ENCODE peak calls at places on chromosomes 6 and 20, in six cellular contexts. U is heart left ventricle, I is HFFc6, A is activated B cell treated with CpG ODN at 0.5 μM for 24 hours, Q is Calu3, M is tibial artery. E is an unnamed sample.
A peak's percentile ranks its signal among the peaks of the same experiment; 100 is the strongest.

GRCh38 chr6:100663219-100663863 is 198.6 kb upstream of the SIM1 start:
- DNase-seq in I (peak; percentile 87), M (no peak), Q (peak; percentile 13), U (no peak), A (no peak), E (no peak)

GRCh38 chr6:18598865-18599264 is 211.7 kb downstream of the RNF144B start:
- DNase-seq in Q (no peak), U (no peak), A (no peak), I (no peak), M (no peak), E (no peak)

GRCh38 chr6:90025418-90026089 is 131.3 kb downstream of the GJA10 start:
- DNase-seq in Q (no peak), M (no peak), A (no peak), U (no peak), I (peak; percentile 65), E (no peak)

GRCh38 chr20:24878657-24879056 is 70.4 kb upstream of the CST7 start:
- DNase-seq in I (no peak), U (no peak), M (no peak), Q (no peak), A (no peak), E (no peak)

GRCh38 chr20:10669843-10670446 is 3.9 kb downstream of the JAG1 start:
- DNase-seq in Q (no peak), I (no peak), U (no peak), M (no peak), A (no peak), E (no peak)

GRCh38 chr20:33894798-33895197 is 83.7 kb downstream of the CHMP4B start:
- DNase-seq in I (no peak), Q (no peak), M (no peak), U (no peak), A (no peak), E (no peak)

GRCh38 chr6:135686784-135687301 is 164.7 kb upstream of the PDE7B start:
- DNase-seq in M (no peak), I (no peak), U (no peak), A (no peak), Q (no peak), E (no peak)

GRCh38 chr20:56839791-56840190 is 210.7 kb downstream of the TFAP2C start:
- DNase-seq in U (no peak), A (no peak), M (no peak), I (no peak), Q (no peak), E (no peak)

GRCh38 chr20:44805991-44806729 is 4.2 kb downstream of the RIMS4 start:
- DNase-seq in U (no peak), Q (no peak), A (no peak), I (peak; percentile 20), M (peak; percentile 84), E (no peak)

GRCh38 chr20:15528386-15529111 is 1044.7 kb downstream of the KIF16B start:
- DNase-seq in U (no peak), Q (no peak), A (no peak), M (no peak), I (no peak), E (no peak)

GRCh38 chr6:136773473-136773796 is 18.8 kb downstream of the MAP3K5 start:
- DNase-seq in U (no peak), A (no peak), I (no peak), Q (no peak), M (no peak), E (no peak)

GRCh38 chr20:62776692-62777527 is 19.4 kb upstream of the MRGBP start:
- DNase-seq in Q (peak; percentile 49), U (no peak), A (no peak), I (no peak), M (no peak), E (no peak)

GRCh38 chr6:155100087-155100486 is 105.0 kb downstream of the TIAM2 start:
- DNase-seq in Q (no peak), M (no peak), I (no peak), A (no peak), U (peak; percentile 57), E (no peak)

GRCh38 chr6:1497593-1498105 is 108.3 kb downstream of the FOXF2 start:
- DNase-seq in Q (no peak), I (no peak), U (no peak), A (no peak), M (no peak), E (no peak)

GRCh38 chr6:135976585-135976984 is 125.1 kb downstream of the PDE7B start:
- DNase-seq in M (no peak), Q (no peak), I (no peak), A (no peak), U (no peak), E (no peak)

GRCh38 chr6:90178294-90178678 is 118.4 kb downstream of the BACH2 start:
- DNase-seq in M (no peak), Q (no peak), A (no peak), U (no peak), I (no peak), E (no peak)

GRCh38 chr6:19842030-19842429 is 4.9 kb downstream of the ID4 start:
- DNase-seq in A (no peak), M (no peak), Q (no peak), U (no peak), I (no peak), E (no peak)

GRCh38 chr6:63441266-63441956 is 121.6 kb upstream of the LGSN start:
- DNase-seq in I (no peak), A (no peak), M (no peak), U (no peak), Q (no peak), E (no peak)

GRCh38 chr20:33843854-33844253 is 32.7 kb downstream of the CHMP4B start:
- DNase-seq in U (no peak), A (peak; percentile 22), Q (peak; percentile 53), M (no peak), I (no peak), E (no peak)

GRCh38 chr6:131678401-131678800 is 22.8 kb downstream of the OR2A4 start:
- DNase-seq in M (no peak), U (no peak), I (no peak), A (no peak), Q (no peak), E (no peak)

GRCh38 chr6:27293436-27294152 is 18.5 kb downstream of the POM121L2 start:
- DNase-seq in A (no peak), U (no peak), I (peak; percentile 67), M (no peak), Q (peak; percentile 40), E (no peak)

DNA sequence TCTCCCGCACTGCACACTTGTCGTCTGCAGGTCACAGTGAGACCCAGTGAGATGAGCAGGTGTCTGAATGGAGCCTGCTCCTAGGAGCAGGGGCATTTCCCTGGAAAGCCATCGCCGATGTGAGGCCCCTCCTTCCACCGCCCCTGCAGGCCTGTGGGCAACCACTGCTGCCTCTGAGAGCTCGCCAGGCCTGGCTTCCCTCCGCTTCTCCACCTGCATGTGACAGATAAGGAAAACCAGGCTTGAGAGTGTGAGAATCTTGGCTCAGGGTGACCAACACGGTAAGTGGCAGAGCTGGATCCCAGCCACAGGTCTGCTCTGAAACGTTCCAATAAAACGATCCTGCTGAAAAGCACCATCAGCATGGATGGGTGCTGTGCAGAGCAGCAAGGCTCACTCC is 332.8 kb downstream of the CDH4 start:
- DNase-seq in A (no peak), M (no peak), I (no peak), Q (no peak), U (peak; percentile 38), E (no peak)
- TF ChIP-seq CTCF in A (no peak), M (no peak), I (no peak), Q (no peak), U (no peak), E (no peak)

DNA sequence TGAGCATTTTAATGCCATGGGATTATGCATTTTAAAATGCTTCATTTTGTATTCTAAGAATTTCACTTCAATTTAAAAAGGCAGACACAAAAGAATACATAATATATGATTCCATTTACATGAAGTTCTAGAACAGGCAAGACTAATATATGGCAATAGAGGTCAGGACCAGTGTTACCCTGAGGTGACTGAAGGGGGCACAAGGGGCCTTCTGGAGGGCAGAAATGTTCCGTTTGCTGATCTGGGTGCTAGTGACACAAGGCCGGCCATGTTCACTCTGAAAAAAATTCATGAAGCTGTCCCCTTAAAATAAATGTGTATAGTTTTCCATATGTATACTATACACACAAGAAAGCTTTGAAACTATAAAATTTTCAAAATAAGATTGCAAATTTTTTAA is 28.5 kb downstream of the TASP1 start:
- DNase-seq in U (no peak), M (no peak), I (no peak), A (no peak), Q (peak; percentile 4), E (no peak)
- TF ChIP-seq CTCF in U (no peak), M (no peak), I (peak; percentile 13), A (no peak), Q (no peak), E (peak; percentile 44)

DNA sequence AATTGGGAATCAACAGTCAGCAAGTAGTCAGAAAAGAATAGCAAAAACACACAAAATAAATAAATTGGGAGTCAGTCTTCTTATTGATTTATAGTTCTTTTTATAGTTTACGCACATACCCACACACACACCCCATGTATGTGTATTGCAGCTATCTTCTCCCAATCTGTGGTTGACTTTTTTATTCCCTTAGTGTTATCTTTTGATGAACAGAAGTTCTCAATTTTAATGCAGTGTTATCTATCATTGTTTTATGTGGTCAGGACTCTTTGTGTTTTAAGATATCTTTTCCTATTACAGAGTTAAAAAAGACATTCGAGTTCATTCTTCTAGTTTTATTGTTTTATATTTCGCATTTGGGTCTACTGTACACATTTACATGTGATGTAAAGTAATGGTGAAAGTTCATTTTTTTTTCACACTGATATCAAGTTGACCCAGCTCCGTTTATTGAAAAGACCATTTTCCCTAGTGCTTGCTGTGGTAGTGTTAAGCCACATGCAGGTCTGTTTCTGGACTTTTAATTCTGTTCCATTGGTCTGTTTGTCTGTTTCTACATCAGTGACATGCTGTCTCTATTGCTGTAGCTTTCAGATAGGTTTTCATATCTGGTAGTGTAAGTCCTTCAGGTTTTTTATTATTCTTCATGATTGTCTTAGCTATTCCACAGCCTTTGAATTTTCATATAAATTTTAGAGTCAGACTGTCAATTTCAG is 78.5 kb downstream of the ZFAND3 start:
- DNase-seq in Q (no peak), U (no peak), A (no peak), M (no peak), I (no peak), E (no peak)
- TF ChIP-seq CTCF in Q (no peak), U (no peak), A (no peak), M (no peak), I (no peak), E (no peak)

GRCh38 chr6:22470454-22471368 is 98.7 kb upstream of the HDGFL1 start:
- DNase-seq in I (no peak), Q (peak; percentile 70), M (peak; percentile 36), U (peak; percentile 64), A (no peak), E (no peak)
- TF ChIP-seq CTCF in I (no peak), Q (no peak), M (no peak), U (peak; percentile 31), A (no peak), E (peak; percentile 31)

GRCh38 chr6:45990162-45990561 is 25.5 kb downstream of the CLIC5 start:
- DNase-seq in M (no peak), I (no peak), Q (no peak), U (no peak), A (no peak), E (no peak)

GRCh38 chr6:45987866-45988265 is 27.8 kb downstream of the CLIC5 start:
- DNase-seq in I (no peak), A (no peak), M (no peak), U (no peak), Q (no peak), E (no peak)

GRCh38 chr6:45988635-45989034 is 27.0 kb downstream of the CLIC5 start:
- DNase-seq in U (peak; percentile 79), A (no peak), Q (no peak), I (no peak), M (no peak), E (no peak)

GRCh38 chr6:45986746-45987274 is 28.9 kb downstream of the CLIC5 start:
- DNase-seq in M (no peak), I (no peak), Q (no peak), A (no peak), U (peak; percentile 59), E (no peak)

GRCh38 chr6:45991189-45991588 is 24.5 kb downstream of the CLIC5 start:
- DNase-seq in A (no peak), U (no peak), Q (no peak), M (no peak), I (no peak), E (no peak)
- TF ChIP-seq CTCF in A (no peak), U (peak; percentile 22), Q (no peak), M (no peak), I (no peak), E (peak; percentile 41)

E was measured in progenitor cell of endocrine pancreas.